ENCODE peak calls at places on chromosomes 6 and 20, in nine cellular contexts. One of them, this sample, is unnamed.

GRCh38 chr6:34082348-34082747 is 63.5 kb downstream of the GRM4 start:
- DNase-seq in GM13976: no peak
- DNase-seq in CD4-positive, alpha-beta T cell: no peak
- DNase-seq in RPMI8226: no peak
- DNase-seq in NCI-H1436: no peak
- DNase-seq in breast epithelium: no peak
- DNase-seq in right atrium auricular region: no peak
- DNase-seq in dorsolateral prefrontal cortex: no peak
- DNase-seq in RWPE1: no peak
- DNase-seq in this sample: no peak

GRCh38 chr6:127267742-127268588 is 1.3 kb downstream of the RNF146 start:
- DNase-seq in GM13976: no peak
- DNase-seq in CD4-positive, alpha-beta T cell: no peak
- DNase-seq in RPMI8226: no peak
- DNase-seq in NCI-H1436: no peak
- DNase-seq in breast epithelium: no peak
- DNase-seq in right atrium auricular region: no peak
- DNase-seq in dorsolateral prefrontal cortex: no peak
- DNase-seq in RWPE1: peak
- DNase-seq in this sample: no peak

GRCh38 chr6:142255785-142256184 is 46.0 kb upstream of the ADGRG6 start:
- DNase-seq in GM13976: no peak
- DNase-seq in CD4-positive, alpha-beta T cell: no peak
- DNase-seq in RPMI8226: no peak
- DNase-seq in NCI-H1436: no peak
- DNase-seq in breast epithelium: no peak
- DNase-seq in right atrium auricular region: no peak
- DNase-seq in dorsolateral prefrontal cortex: no peak
- DNase-seq in RWPE1: no peak
- DNase-seq in this sample: no peak

GRCh38 chr20:10982692-10983091 is 308.9 kb upstream of the JAG1 start:
- DNase-seq in GM13976: no peak
- DNase-seq in CD4-positive, alpha-beta T cell: no peak
- DNase-seq in RPMI8226: no peak
- DNase-seq in NCI-H1436: no peak
- DNase-seq in breast epithelium: no peak
- DNase-seq in right atrium auricular region: peak
- DNase-seq in dorsolateral prefrontal cortex: no peak
- DNase-seq in RWPE1: peak
- DNase-seq in this sample: no peak

GRCh38 chr20:36155991-36156390 is 1.5 kb downstream of the EPB41L1 start:
- DNase-seq in GM13976: no peak
- DNase-seq in CD4-positive, alpha-beta T cell: no peak
- DNase-seq in RPMI8226: no peak
- DNase-seq in NCI-H1436: no peak
- DNase-seq in breast epithelium: no peak
- DNase-seq in right atrium auricular region: no peak
- DNase-seq in dorsolateral prefrontal cortex: peak
- DNase-seq in RWPE1: no peak
- DNase-seq in this sample: no peak

GRCh38 chr20:51800769-51801219 is 1.5 kb downstream of the SALL4 start:
- DNase-seq in GM13976: peak
- DNase-seq in CD4-positive, alpha-beta T cell: no peak
- DNase-seq in RPMI8226: no peak
- DNase-seq in NCI-H1436: no peak
- DNase-seq in breast epithelium: no peak
- DNase-seq in right atrium auricular region: no peak
- DNase-seq in dorsolateral prefrontal cortex: no peak
- DNase-seq in RWPE1: peak
- DNase-seq in this sample: peak

GRCh38 chr6:166781331-166781730 is 154.3 kb upstream of the RPS6KA2 start:
- DNase-seq in GM13976: no peak
- DNase-seq in CD4-positive, alpha-beta T cell: no peak
- DNase-seq in RPMI8226: no peak
- DNase-seq in NCI-H1436: no peak
- DNase-seq in breast epithelium: no peak
- DNase-seq in right atrium auricular region: no peak
- DNase-seq in dorsolateral prefrontal cortex: no peak
- DNase-seq in RWPE1: no peak
- DNase-seq in this sample: no peak

GRCh38 chr6:53986721-53987526 is 124.3 kb upstream of the MLIP start:
- DNase-seq in GM13976: no peak
- DNase-seq in CD4-positive, alpha-beta T cell: no peak
- DNase-seq in RPMI8226: no peak
- DNase-seq in NCI-H1436: no peak
- DNase-seq in breast epithelium: no peak
- DNase-seq in right atrium auricular region: no peak
- DNase-seq in dorsolateral prefrontal cortex: no peak
- DNase-seq in RWPE1: no peak
- DNase-seq in this sample: no peak

GRCh38 chr6:125598422-125598821 is 151.0 kb upstream of the HEY2 start:
- DNase-seq in GM13976: no peak
- DNase-seq in CD4-positive, alpha-beta T cell: no peak
- DNase-seq in RPMI8226: peak
- DNase-seq in NCI-H1436: no peak
- DNase-seq in breast epithelium: no peak
- DNase-seq in right atrium auricular region: peak
- DNase-seq in dorsolateral prefrontal cortex: no peak
- DNase-seq in RWPE1: peak
- DNase-seq in this sample: no peak

GRCh38 chr20:12649234-12649633 is 359.5 kb upstream of the SPTLC3 start:
- DNase-seq in GM13976: no peak
- DNase-seq in CD4-positive, alpha-beta T cell: no peak
- DNase-seq in RPMI8226: peak
- DNase-seq in NCI-H1436: no peak
- DNase-seq in breast epithelium: no peak
- DNase-seq in right atrium auricular region: no peak
- DNase-seq in dorsolateral prefrontal cortex: no peak
- DNase-seq in RWPE1: no peak
- DNase-seq in this sample: no peak

GRCh38 chr6:32529697-32530429 is at the start of gene HLA-DRB5:
- DNase-seq in GM13976: peak
- DNase-seq in CD4-positive, alpha-beta T cell: no peak
- DNase-seq in RPMI8226: no peak
- DNase-seq in NCI-H1436: no peak
- DNase-seq in breast epithelium: peak
- DNase-seq in right atrium auricular region: no peak
- DNase-seq in dorsolateral prefrontal cortex: no peak
- DNase-seq in RWPE1: no peak
- DNase-seq in this sample: no peak

GRCh38 chr20:25339608-25340007 is 51.0 kb downstream of the ABHD12 start:
- DNase-seq in GM13976: peak
- DNase-seq in CD4-positive, alpha-beta T cell: no peak
- DNase-seq in RPMI8226: no peak
- DNase-seq in NCI-H1436: no peak
- DNase-seq in breast epithelium: no peak
- DNase-seq in right atrium auricular region: no peak
- DNase-seq in dorsolateral prefrontal cortex: no peak
- DNase-seq in RWPE1: no peak
- DNase-seq in this sample: no peak

GRCh38 chr20:59400666-59401065 is 100.3 kb downstream of the EDN3 start:
- DNase-seq in GM13976: no peak
- DNase-seq in CD4-positive, alpha-beta T cell: peak
- DNase-seq in RPMI8226: no peak
- DNase-seq in NCI-H1436: no peak
- DNase-seq in breast epithelium: no peak
- DNase-seq in right atrium auricular region: no peak
- DNase-seq in dorsolateral prefrontal cortex: no peak
- DNase-seq in RWPE1: no peak
- DNase-seq in this sample: no peak

GRCh38 chr6:150606258-150607043 is 6.8 kb downstream of the PLEKHG1 start:
- DNase-seq in GM13976: no peak
- DNase-seq in CD4-positive, alpha-beta T cell: no peak
- DNase-seq in RPMI8226: no peak
- DNase-seq in NCI-H1436: no peak
- DNase-seq in breast epithelium: no peak
- DNase-seq in right atrium auricular region: no peak
- DNase-seq in dorsolateral prefrontal cortex: no peak
- DNase-seq in RWPE1: no peak
- DNase-seq in this sample: no peak

GRCh38 chr6:145813285-145814034 is 1.1 kb downstream of the FBXO30 start:
- DNase-seq in GM13976: no peak
- DNase-seq in CD4-positive, alpha-beta T cell: no peak
- DNase-seq in RPMI8226: peak
- DNase-seq in NCI-H1436: no peak
- DNase-seq in breast epithelium: no peak
- DNase-seq in right atrium auricular region: no peak
- DNase-seq in dorsolateral prefrontal cortex: no peak
- DNase-seq in RWPE1: peak
- DNase-seq in this sample: no peak

GRCh38 chr6:41469951-41470340 is 76.2 kb upstream of the FOXP4 start:
- DNase-seq in GM13976: peak
- DNase-seq in CD4-positive, alpha-beta T cell: no peak
- DNase-seq in RPMI8226: no peak
- DNase-seq in NCI-H1436: no peak
- DNase-seq in breast epithelium: no peak
- DNase-seq in right atrium auricular region: no peak
- DNase-seq in dorsolateral prefrontal cortex: no peak
- DNase-seq in RWPE1: peak
- DNase-seq in this sample: peak

GRCh38 chr6:101396552-101397173 is 3.2 kb downstream of the GRIK2 start:
- DNase-seq in GM13976: peak
- DNase-seq in CD4-positive, alpha-beta T cell: no peak
- DNase-seq in RPMI8226: peak
- DNase-seq in NCI-H1436: no peak
- DNase-seq in breast epithelium: no peak
- DNase-seq in right atrium auricular region: no peak
- DNase-seq in dorsolateral prefrontal cortex: no peak
- DNase-seq in RWPE1: peak
- DNase-seq in this sample: peak

GRCh38 chr20:400451-401275 is 7.4 kb upstream of the RBCK1 start:
- DNase-seq in GM13976: no peak
- DNase-seq in CD4-positive, alpha-beta T cell: no peak
- DNase-seq in RPMI8226: no peak
- DNase-seq in NCI-H1436: no peak
- DNase-seq in breast epithelium: no peak
- DNase-seq in right atrium auricular region: no peak
- DNase-seq in dorsolateral prefrontal cortex: peak
- DNase-seq in RWPE1: peak
- DNase-seq in this sample: peak

GRCh38 chr20:57897156-57897874 is 187.5 kb upstream of the PMEPA1 start:
- DNase-seq in GM13976: no peak
- DNase-seq in CD4-positive, alpha-beta T cell: no peak
- DNase-seq in RPMI8226: no peak
- DNase-seq in NCI-H1436: no peak
- DNase-seq in breast epithelium: peak
- DNase-seq in right atrium auricular region: no peak
- DNase-seq in dorsolateral prefrontal cortex: no peak
- DNase-seq in RWPE1: no peak
- DNase-seq in this sample: no peak

GRCh38 chr6:100856146-100856545 is 25.0 kb downstream of the ASCC3 start:
- DNase-seq in GM13976: no peak
- DNase-seq in CD4-positive, alpha-beta T cell: no peak
- DNase-seq in RPMI8226: no peak
- DNase-seq in NCI-H1436: no peak
- DNase-seq in breast epithelium: no peak
- DNase-seq in right atrium auricular region: no peak
- DNase-seq in dorsolateral prefrontal cortex: no peak
- DNase-seq in RWPE1: no peak
- DNase-seq in this sample: no peak

GRCh38 chr20:50191065-50191565 is 485 bp downstream of the CEBPB start:
- DNase-seq in GM13976: peak
- DNase-seq in CD4-positive, alpha-beta T cell: peak
- DNase-seq in RPMI8226: peak
- DNase-seq in NCI-H1436: no peak
- DNase-seq in breast epithelium: no peak
- DNase-seq in right atrium auricular region: no peak
- DNase-seq in dorsolateral prefrontal cortex: no peak
- DNase-seq in RWPE1: peak
- DNase-seq in this sample: no peak

GRCh38 chr20:2805682-2806350 is 5.4 kb upstream of the CPXM1 start:
- DNase-seq in GM13976: peak
- DNase-seq in CD4-positive, alpha-beta T cell: no peak
- DNase-seq in RPMI8226: no peak
- DNase-seq in NCI-H1436: no peak
- DNase-seq in breast epithelium: no peak
- DNase-seq in right atrium auricular region: no peak
- DNase-seq in dorsolateral prefrontal cortex: no peak
- DNase-seq in RWPE1: no peak
- DNase-seq in this sample: peak

GRCh38 chr6:134753001-134753400 is 196.9 kb downstream of the ALDH8A1 start:
- DNase-seq in GM13976: no peak
- DNase-seq in CD4-positive, alpha-beta T cell: no peak
- DNase-seq in RPMI8226: no peak
- DNase-seq in NCI-H1436: no peak
- DNase-seq in breast epithelium: no peak
- DNase-seq in right atrium auricular region: no peak
- DNase-seq in dorsolateral prefrontal cortex: no peak
- DNase-seq in RWPE1: no peak
- DNase-seq in this sample: no peak

GRCh38 chr6:116278853-116279231 is 888 bp downstream of the TSPYL1 start:
- DNase-seq in GM13976: no peak
- DNase-seq in CD4-positive, alpha-beta T cell: no peak
- DNase-seq in RPMI8226: no peak
- DNase-seq in NCI-H1436: no peak
- DNase-seq in breast epithelium: no peak
- DNase-seq in right atrium auricular region: no peak
- DNase-seq in dorsolateral prefrontal cortex: no peak
- DNase-seq in RWPE1: peak
- DNase-seq in this sample: no peak

GRCh38 chr20:24752612-24753011 is 196.5 kb upstream of the CST7 start:
- DNase-seq in GM13976: no peak
- DNase-seq in CD4-positive, alpha-beta T cell: no peak
- DNase-seq in RPMI8226: no peak
- DNase-seq in NCI-H1436: no peak
- DNase-seq in breast epithelium: no peak
- DNase-seq in right atrium auricular region: peak
- DNase-seq in dorsolateral prefrontal cortex: no peak
- DNase-seq in RWPE1: no peak
- DNase-seq in this sample: no peak

GRCh38 chr20:44552950-44553908 is 29.1 kb upstream of the PKIG start:
- DNase-seq in GM13976: no peak
- DNase-seq in CD4-positive, alpha-beta T cell: no peak
- DNase-seq in RPMI8226: no peak
- DNase-seq in NCI-H1436: no peak
- DNase-seq in breast epithelium: no peak
- DNase-seq in right atrium auricular region: no peak
- DNase-seq in dorsolateral prefrontal cortex: no peak
- DNase-seq in RWPE1: peak
- DNase-seq in this sample: no peak

GRCh38 chr20:36269507-36269906 is 33.2 kb downstream of the AAR2 start:
- DNase-seq in GM13976: no peak
- DNase-seq in CD4-positive, alpha-beta T cell: no peak
- DNase-seq in RPMI8226: no peak
- DNase-seq in NCI-H1436: no peak
- DNase-seq in breast epithelium: no peak
- DNase-seq in right atrium auricular region: no peak
- DNase-seq in dorsolateral prefrontal cortex: peak
- DNase-seq in RWPE1: no peak
- DNase-seq in this sample: no peak

GRCh38 chr20:10314198-10314597 is 95.6 kb downstream of the SNAP25 start:
- DNase-seq in GM13976: no peak
- DNase-seq in CD4-positive, alpha-beta T cell: no peak
- DNase-seq in RPMI8226: no peak
- DNase-seq in NCI-H1436: no peak
- DNase-seq in breast epithelium: no peak
- DNase-seq in right atrium auricular region: no peak
- DNase-seq in dorsolateral prefrontal cortex: peak
- DNase-seq in RWPE1: no peak
- DNase-seq in this sample: no peak

GRCh38 chr20:10171864-10172751 is 46.5 kb upstream of the SNAP25 start:
- DNase-seq in GM13976: peak
- DNase-seq in CD4-positive, alpha-beta T cell: no peak
- DNase-seq in RPMI8226: peak
- DNase-seq in NCI-H1436: peak
- DNase-seq in breast epithelium: no peak
- DNase-seq in right atrium auricular region: peak
- DNase-seq in dorsolateral prefrontal cortex: peak
- DNase-seq in RWPE1: peak
- DNase-seq in this sample: peak

GRCh38 chr6:125584468-125584939 is 164.9 kb upstream of the HEY2 start:
- DNase-seq in GM13976: no peak
- DNase-seq in CD4-positive, alpha-beta T cell: no peak
- DNase-seq in RPMI8226: no peak
- DNase-seq in NCI-H1436: no peak
- DNase-seq in breast epithelium: no peak
- DNase-seq in right atrium auricular region: no peak
- DNase-seq in dorsolateral prefrontal cortex: peak
- DNase-seq in RWPE1: no peak
- DNase-seq in this sample: peak

GRCh38 chr20:35398660-35399144 is 13.1 kb downstream of the UQCC1 start:
- DNase-seq in GM13976: no peak
- DNase-seq in CD4-positive, alpha-beta T cell: no peak
- DNase-seq in RPMI8226: no peak
- DNase-seq in NCI-H1436: no peak
- DNase-seq in breast epithelium: no peak
- DNase-seq in right atrium auricular region: no peak
- DNase-seq in dorsolateral prefrontal cortex: no peak
- DNase-seq in RWPE1: no peak
- DNase-seq in this sample: no peak

This sample was measured in H7.